ENCODE peak calls at places on chromosomes 2 and 18, in six cellular contexts. H is mesenchymal stem cell; Q is tibial artery; U is upper lobe of right lung; Y is right cardiac atrium; J is CD8-positive, alpha-beta memory T cell. R is an unnamed sample.

GRCh38 chr2:227671170-227671887 is 4.7 kb downstream of the SCYGR5 start:
- DNase-seq in H (no peak), Q (no peak), U (no peak), Y (no peak), J (no peak), R (no peak)

GRCh38 chr2:102264952-102265351 is 46.4 kb upstream of the IL1RL1 start:
- DNase-seq in H (peak; percentile 53), Q (no peak), U (no peak), Y (no peak), J (no peak), R (no peak)

GRCh38 chr2:126658910-126659613 is 3.1 kb downstream of the GYPC start:
- DNase-seq in H (peak; percentile 85), Q (peak; percentile 87), U (peak; percentile 77), Y (peak; percentile 83), J (peak; percentile 46), R (peak; percentile 77)

GRCh38 chr2:212912445-212913103 is 238.8 kb downstream of the IKZF2 start:
- DNase-seq in H (peak; percentile 61), Q (no peak), U (no peak), Y (no peak), J (no peak), R (no peak)

GRCh38 chr18:49751427-49752094 is 61.8 kb downstream of the ACAA2 start:
- DNase-seq in H (no peak), Q (peak; percentile 50), U (peak; percentile 35), Y (no peak), J (peak; percentile 66), R (no peak)

GRCh38 chr2:241551998-241552737 is 6.4 kb upstream of the BOK start:
- DNase-seq in H (no peak), Q (no peak), U (no peak), Y (no peak), J (no peak), R (no peak)

GRCh38 chr2:133568598-133568997 is 335 bp upstream of the NCKAP5 start:
- DNase-seq in H (no peak), Q (no peak), U (no peak), Y (no peak), J (no peak), R (no peak)

GRCh38 chr2:109322111-109322510 is 193.1 kb downstream of the SH3RF3 start:
- DNase-seq in H (peak; percentile 99), Q (peak; percentile 99), U (peak; percentile 76), Y (peak; percentile 93), J (no peak), R (peak; percentile 50)

GRCh38 chr2:236317938-236318396 is 53.8 kb upstream of the ASB18 start:
- DNase-seq in H (no peak), Q (no peak), U (peak; percentile 77), Y (no peak), J (no peak), R (peak; percentile 23)

GRCh38 chr2:239313776-239314175 is 87.0 kb downstream of the HDAC4 start:
- DNase-seq in H (no peak), Q (peak; percentile 42), U (no peak), Y (no peak), J (no peak), R (no peak)

GRCh38 chr2:239312741-239313246 is 88.0 kb downstream of the HDAC4 start:
- DNase-seq in H (no peak), Q (peak; percentile 63), U (no peak), Y (no peak), J (no peak), R (no peak)

GRCh38 chr2:239316562-239317465 is 84.0 kb downstream of the HDAC4 start:
- DNase-seq in H (no peak), Q (peak; percentile 85), U (no peak), Y (peak; percentile 86), J (no peak), R (no peak)

GRCh38 chr2:239313251-239313650 is 87.6 kb downstream of the HDAC4 start:
- DNase-seq in H (no peak), Q (peak; percentile 54), U (no peak), Y (no peak), J (no peak), R (no peak)

GRCh38 chr2:239315308-239315707 is 85.5 kb downstream of the HDAC4 start:
- DNase-seq in H (no peak), Q (no peak), U (no peak), Y (no peak), J (no peak), R (peak; percentile 2)
- H3K4me1 ChIP-seq in H (peaks cover 18% of the 10 kb centered on the region), Q (peaks cover 21% of the 10 kb centered on the region), U (peaks cover 18% of the 10 kb centered on the region), Y (peaks cover 11% of the 10 kb centered on the region), J (peaks cover 8% of the 10 kb centered on the region), R (no peaks in the 10 kb centered on the region)

GRCh38 chr2:36770542-36771287 is 74.2 kb downstream of the VIT start:
- DNase-seq in H (peak; percentile 12), Q (no peak), U (no peak), Y (no peak), J (no peak), R (no peak)

GRCh38 chr2:36769106-36769505 is 72.6 kb downstream of the VIT start:
- DNase-seq in H (no peak), Q (no peak), U (no peak), Y (no peak), J (no peak), R (no peak)

GRCh38 chr2:36773947-36774346 is 77.4 kb downstream of the VIT start:
- DNase-seq in H (no peak), Q (no peak), U (no peak), Y (no peak), J (no peak), R (no peak)

GRCh38 chr2:36777272-36777671 is 80.8 kb downstream of the VIT start:
- DNase-seq in H (no peak), Q (no peak), U (no peak), Y (no peak), J (no peak), R (no peak)

GRCh38 chr2:36771671-36772070 is 75.2 kb downstream of the VIT start:
- DNase-seq in H (no peak), Q (no peak), U (no peak), Y (no peak), J (no peak), R (no peak)
- H3K4me1 ChIP-seq in H (no peaks in the 10 kb centered on the region), Q (no peaks in the 10 kb centered on the region), U (no peaks in the 10 kb centered on the region), Y (no peaks in the 10 kb centered on the region), J (no peaks in the 10 kb centered on the region), R (no peaks in the 10 kb centered on the region)

GRCh38 chr2:177396630-177397460 is 4.3 kb downstream of the AGPS start:
- DNase-seq in H (peak; percentile 71), Q (no peak), U (no peak), Y (no peak), J (no peak), R (no peak)

GRCh38 chr2:177397501-177398289 is 5.1 kb downstream of the AGPS start:
- DNase-seq in H (peak; percentile 97), Q (no peak), U (no peak), Y (no peak), J (no peak), R (peak; percentile 50)

GRCh38 chr2:177400337-177400923 is 7.9 kb downstream of the AGPS start:
- DNase-seq in H (no peak), Q (no peak), U (no peak), Y (no peak), J (no peak), R (no peak)

GRCh38 chr2:177398290-177398683 is 5.7 kb downstream of the AGPS start:
- DNase-seq in H (peak; percentile 55), Q (no peak), U (no peak), Y (no peak), J (no peak), R (no peak)

GRCh38 chr2:177399376-177399775 is 6.8 kb downstream of the AGPS start:
- DNase-seq in H (no peak), Q (no peak), U (no peak), Y (no peak), J (no peak), R (no peak)
- H3K4me1 ChIP-seq in H (peaks cover 6% of the 10 kb centered on the region), Q (peaks cover 11% of the 10 kb centered on the region), U (peaks cover 29% of the 10 kb centered on the region), Y (peaks cover 2% of the 10 kb centered on the region), J (peaks cover 22% of the 10 kb centered on the region), R (peaks cover 56% of the 10 kb centered on the region)

GRCh38 chr18:25234740-25235345 is 117.1 kb downstream of the ZNF521 start:
- DNase-seq in H (no peak), Q (no peak), U (no peak), Y (no peak), J (no peak), R (no peak)

GRCh38 chr18:25236736-25237135 is 115.2 kb downstream of the ZNF521 start:
- DNase-seq in H (no peak), Q (no peak), U (no peak), Y (no peak), J (no peak), R (no peak)

GRCh38 chr18:25235648-25236047 is 116.3 kb downstream of the ZNF521 start:
- DNase-seq in H (no peak), Q (no peak), U (no peak), Y (no peak), J (no peak), R (no peak)

GRCh38 chr18:25233582-25234362 is 118.2 kb downstream of the ZNF521 start:
- DNase-seq in H (peak; percentile 84), Q (no peak), U (no peak), Y (no peak), J (no peak), R (no peak)

GRCh38 chr18:25234363-25234639 is 117.7 kb downstream of the ZNF521 start:
- DNase-seq in H (no peak), Q (no peak), U (no peak), Y (no peak), J (no peak), R (no peak)
- H3K4me1 ChIP-seq in H (peaks cover 4% of the 10 kb centered on the region), Q (peaks cover 19% of the 10 kb centered on the region), U (peaks cover 27% of the 10 kb centered on the region), Y (peaks cover 9% of the 10 kb centered on the region), J (no peaks in the 10 kb centered on the region), R (no peaks in the 10 kb centered on the region)

DNA sequence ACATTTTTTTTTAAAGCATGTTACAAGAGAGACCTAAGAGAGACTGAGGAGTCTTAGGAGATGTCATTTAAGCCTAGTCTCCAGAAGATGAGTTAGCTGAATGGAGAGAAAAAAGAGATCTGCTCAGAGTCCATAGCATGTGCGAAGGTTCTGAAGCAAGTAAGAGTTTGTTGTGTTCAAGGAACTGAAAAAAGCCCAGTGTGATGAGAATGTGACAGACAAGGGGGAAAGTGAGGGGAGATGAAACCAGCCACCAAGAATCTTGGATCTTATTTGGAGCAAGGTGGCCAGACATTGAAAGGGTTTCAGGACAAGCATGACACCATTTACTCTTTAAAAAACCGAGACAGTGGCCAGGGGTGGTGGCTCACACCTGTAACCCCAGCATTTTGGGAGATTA is 5.2 kb upstream of the MOB1A start:
- DNase-seq in H (no peak), Q (no peak), U (no peak), Y (no peak), J (no peak), R (no peak)
- H3K4me1 ChIP-seq in H (peaks cover 8% of the 10 kb centered on the region), Q (no peaks in the 10 kb centered on the region), U (peaks cover 12% of the 10 kb centered on the region), Y (no peaks in the 10 kb centered on the region), J (peaks cover 4% of the 10 kb centered on the region), R (peaks cover 4% of the 10 kb centered on the region)

R was measured in right lobe of liver.